ENCODE peak calls at places on chromosomes 16 and 17, in six cellular contexts. One of them, this sample, is unnamed.

GRCh38 chr17:80427366-80428282 is 12.7 kb downstream of the ENDOV start:
- DNase-seq in retina: no peak
- DNase-seq in pancreas: no peak
- DNase-seq in A549: no peak
- DNase-seq in mucosa of gallbladder: no peak
- DNase-seq in amygdala: no peak
- DNase-seq in this sample: no peak

GRCh38 chr17:19672009-19672837 is 23.7 kb downstream of the ALDH3A2 start:
- DNase-seq in retina: no peak
- DNase-seq in pancreas: no peak
- DNase-seq in A549: no peak
- DNase-seq in mucosa of gallbladder: peak
- DNase-seq in amygdala: no peak
- DNase-seq in this sample: no peak

GRCh38 chr16:17177968-17178880 is 292.5 kb downstream of the XYLT1 start:
- DNase-seq in retina: no peak
- DNase-seq in pancreas: no peak
- DNase-seq in A549: no peak
- DNase-seq in mucosa of gallbladder: no peak
- DNase-seq in amygdala: no peak
- DNase-seq in this sample: no peak

GRCh38 chr16:85654251-85655115 is 34.3 kb downstream of the GINS2 start:
- DNase-seq in retina: no peak
- DNase-seq in pancreas: no peak
- DNase-seq in A549: no peak
- DNase-seq in mucosa of gallbladder: no peak
- DNase-seq in amygdala: no peak
- DNase-seq in this sample: no peak

GRCh38 chr17:7888184-7888920 is at the start of gene CHD3:
- DNase-seq in retina: no peak
- DNase-seq in pancreas: peak
- DNase-seq in A549: no peak
- DNase-seq in mucosa of gallbladder: peak
- DNase-seq in amygdala: no peak
- DNase-seq in this sample: no peak

GRCh38 chr17:7856081-7856791 is 1.1 kb downstream of the NAA38 start:
- DNase-seq in retina: peak
- DNase-seq in pancreas: peak
- DNase-seq in A549: no peak
- DNase-seq in mucosa of gallbladder: no peak
- DNase-seq in amygdala: no peak
- DNase-seq in this sample: peak

GRCh38 chr16:73217654-73218053 is 169.7 kb upstream of the ZFHX3 start:
- DNase-seq in retina: no peak
- DNase-seq in pancreas: no peak
- DNase-seq in A549: no peak
- DNase-seq in mucosa of gallbladder: no peak
- DNase-seq in amygdala: no peak
- DNase-seq in this sample: no peak

GRCh38 chr17:80906364-80907259 is 85.0 kb upstream of the CHMP6 start:
- DNase-seq in retina: no peak
- DNase-seq in pancreas: no peak
- DNase-seq in A549: no peak
- DNase-seq in mucosa of gallbladder: no peak
- DNase-seq in amygdala: no peak
- DNase-seq in this sample: no peak

GRCh38 chr16:64659863-64660262 is 462.0 kb downstream of the CDH11 start:
- DNase-seq in retina: no peak
- DNase-seq in pancreas: no peak
- DNase-seq in A549: no peak
- DNase-seq in mucosa of gallbladder: no peak
- DNase-seq in amygdala: no peak
- DNase-seq in this sample: no peak

GRCh38 chr16:1379054-1379862 is 27.5 kb downstream of the GNPTG start:
- DNase-seq in retina: peak
- DNase-seq in pancreas: peak
- DNase-seq in A549: peak
- DNase-seq in mucosa of gallbladder: peak
- DNase-seq in amygdala: no peak
- DNase-seq in this sample: peak

GRCh38 chr17:4327638-4328037 is 38.8 kb downstream of the UBE2G1 start:
- DNase-seq in retina: no peak
- DNase-seq in pancreas: no peak
- DNase-seq in A549: peak
- DNase-seq in mucosa of gallbladder: no peak
- DNase-seq in amygdala: no peak
- DNase-seq in this sample: no peak

GRCh38 chr16:4935231-4935855 is 1.6 kb downstream of the PPL start:
- DNase-seq in retina: no peak
- DNase-seq in pancreas: peak
- DNase-seq in A549: no peak
- DNase-seq in mucosa of gallbladder: peak
- DNase-seq in amygdala: no peak
- DNase-seq in this sample: peak

GRCh38 chr16:72013389-72013788 is 4.8 kb downstream of the DHODH start:
- DNase-seq in retina: no peak
- DNase-seq in pancreas: no peak
- DNase-seq in A549: no peak
- DNase-seq in mucosa of gallbladder: no peak
- DNase-seq in amygdala: no peak
- DNase-seq in this sample: no peak

GRCh38 chr16:48556913-48557351 is 53.0 kb downstream of the N4BP1 start:
- DNase-seq in retina: no peak
- DNase-seq in pancreas: no peak
- DNase-seq in A549: no peak
- DNase-seq in mucosa of gallbladder: no peak
- DNase-seq in amygdala: no peak
- DNase-seq in this sample: no peak

GRCh38 chr17:82520041-82520910 is 744 bp downstream of the FOXK2 start:
- DNase-seq in retina: peak
- DNase-seq in pancreas: peak
- DNase-seq in A549: no peak
- DNase-seq in mucosa of gallbladder: no peak
- DNase-seq in amygdala: no peak
- DNase-seq in this sample: peak

GRCh38 chr16:4913130-4913773 is 23.7 kb downstream of the PPL start:
- DNase-seq in retina: no peak
- DNase-seq in pancreas: no peak
- DNase-seq in A549: no peak
- DNase-seq in mucosa of gallbladder: no peak
- DNase-seq in amygdala: no peak
- DNase-seq in this sample: no peak

GRCh38 chr16:74585846-74586392 is 21.0 kb downstream of the GLG1 start:
- DNase-seq in retina: no peak
- DNase-seq in pancreas: no peak
- DNase-seq in A549: no peak
- DNase-seq in mucosa of gallbladder: no peak
- DNase-seq in amygdala: no peak
- DNase-seq in this sample: no peak

This sample was measured in sciatic nerve.